ENCODE peak calls at places on chromosome 1, in four cellular contexts. One of them, this sample, is unnamed.

GRCh38 chr1:43968348-43968948 is 1.4 kb upstream of the DPH2 start:
- DNase-seq in K562: peak
- DNase-seq in H1: peak
- DNase-seq in HCT116: no peak
- DNase-seq in this sample: no peak

GRCh38 chr1:47555841-47556616 is 118.2 kb downstream of the FOXD2 start:
- DNase-seq in K562: no peak
- DNase-seq in H1: no peak
- DNase-seq in HCT116: no peak
- DNase-seq in this sample: no peak

GRCh38 chr1:190320952-190321351 is 156.7 kb downstream of the BRINP3 start:
- DNase-seq in K562: no peak
- DNase-seq in H1: no peak
- DNase-seq in HCT116: peak
- DNase-seq in this sample: peak

GRCh38 chr1:235818632-235819136 is 48.0 kb downstream of the LYST start:
- DNase-seq in K562: no peak
- DNase-seq in H1: no peak
- DNase-seq in HCT116: no peak
- DNase-seq in this sample: no peak

GRCh38 chr1:156157506-156157905 is 4.1 kb downstream of the SEMA4A start:
- DNase-seq in K562: no peak
- DNase-seq in H1: no peak
- DNase-seq in HCT116: no peak
- DNase-seq in this sample: no peak

GRCh38 chr1:16145988-16146887 is 9.6 kb downstream of the EPHA2 start:
- DNase-seq in K562: peak
- DNase-seq in H1: peak
- DNase-seq in HCT116: no peak
- DNase-seq in this sample: peak

GRCh38 chr1:239987103-239987745 is 104.5 kb upstream of the FMN2 start:
- DNase-seq in K562: peak
- DNase-seq in H1: no peak
- DNase-seq in HCT116: peak
- DNase-seq in this sample: no peak

GRCh38 chr1:158649052-158649451 is 37.5 kb downstream of the SPTA1 start:
- DNase-seq in K562: no peak
- DNase-seq in H1: no peak
- DNase-seq in HCT116: no peak
- DNase-seq in this sample: no peak

GRCh38 chr1:202249846-202250245 is 56.2 kb downstream of the LGR6 start:
- DNase-seq in K562: no peak
- DNase-seq in H1: no peak
- DNase-seq in HCT116: no peak
- DNase-seq in this sample: no peak

GRCh38 chr1:235757697-235758096 is 108.1 kb upstream of the GNG4 start:
- DNase-seq in K562: no peak
- DNase-seq in H1: no peak
- DNase-seq in HCT116: no peak
- DNase-seq in this sample: no peak

GRCh38 chr1:156676450-156676819 is 772 bp downstream of the NES start:
- DNase-seq in K562: no peak
- DNase-seq in H1: peak
- DNase-seq in HCT116: no peak
- DNase-seq in this sample: no peak

GRCh38 chr1:235142991-235143390 is 14.4 kb upstream of the TOMM20 start:
- DNase-seq in K562: no peak
- DNase-seq in H1: no peak
- DNase-seq in HCT116: no peak
- DNase-seq in this sample: no peak

GRCh38 chr1:173616859-173617258 is 14.0 kb upstream of the SLC9C2 start:
- DNase-seq in K562: no peak
- DNase-seq in H1: no peak
- DNase-seq in HCT116: no peak
- DNase-seq in this sample: no peak

GRCh38 chr1:8461341-8462110 is 143.6 kb downstream of the SLC45A1 start:
- DNase-seq in K562: no peak
- DNase-seq in H1: no peak
- DNase-seq in HCT116: no peak
- DNase-seq in this sample: no peak

GRCh38 chr1:24289937-24290595 is 29.1 kb upstream of the GRHL3 start:
- DNase-seq in K562: no peak
- DNase-seq in H1: no peak
- DNase-seq in HCT116: no peak
- DNase-seq in this sample: no peak

GRCh38 chr1:153465728-153466625 is 5.5 kb upstream of the S100A7 start:
- DNase-seq in K562: peak
- DNase-seq in H1: peak
- DNase-seq in HCT116: peak
- DNase-seq in this sample: peak

GRCh38 chr1:45802343-45803298 is 791 bp upstream of the MAST2 start:
- DNase-seq in K562: peak
- DNase-seq in H1: peak
- DNase-seq in HCT116: peak
- DNase-seq in this sample: peak

GRCh38 chr1:4485398-4485797 is 169.0 kb upstream of the AJAP1 start:
- DNase-seq in K562: no peak
- DNase-seq in H1: no peak
- DNase-seq in HCT116: no peak
- DNase-seq in this sample: peak

GRCh38 chr1:234001817-234002216 is 97.3 kb downstream of the SLC35F3 start:
- DNase-seq in K562: no peak
- DNase-seq in H1: no peak
- DNase-seq in HCT116: no peak
- DNase-seq in this sample: no peak

GRCh38 chr1:158115126-158115525 is 65.6 kb upstream of the CD1D start:
- DNase-seq in K562: no peak
- DNase-seq in H1: no peak
- DNase-seq in HCT116: no peak
- DNase-seq in this sample: no peak

GRCh38 chr1:84571150-84571535 is 3.1 kb downstream of the CTBS start:
- DNase-seq in K562: no peak
- DNase-seq in H1: no peak
- DNase-seq in HCT116: no peak
- DNase-seq in this sample: no peak

GRCh38 chr1:1291611-1292441 is 11.6 kb downstream of the SCNN1D start:
- DNase-seq in K562: peak
- DNase-seq in H1: peak
- DNase-seq in HCT116: no peak
- DNase-seq in this sample: no peak

GRCh38 chr1:93798301-93798700 is 80.7 kb downstream of the DNTTIP2 start:
- DNase-seq in K562: no peak
- DNase-seq in H1: no peak
- DNase-seq in HCT116: no peak
- DNase-seq in this sample: no peak

GRCh38 chr1:145708063-145708462 is 895 bp upstream of the PDZK1 start:
- DNase-seq in K562: no peak
- DNase-seq in H1: no peak
- DNase-seq in HCT116: no peak
- DNase-seq in this sample: no peak

GRCh38 chr1:20361401-20361800 is 70.7 kb downstream of the VWA5B1 start:
- DNase-seq in K562: no peak
- DNase-seq in H1: no peak
- DNase-seq in HCT116: no peak
- DNase-seq in this sample: no peak

GRCh38 chr1:5731110-5731423 is 261.2 kb downstream of the NPHP4 start:
- DNase-seq in K562: no peak
- DNase-seq in H1: no peak
- DNase-seq in HCT116: no peak
- DNase-seq in this sample: no peak

GRCh38 chr1:21052034-21052433 is 124.7 kb downstream of the EIF4G3 start:
- DNase-seq in K562: no peak
- DNase-seq in H1: no peak
- DNase-seq in HCT116: no peak
- DNase-seq in this sample: no peak

GRCh38 chr1:32393136-32393535 is 1.1 kb downstream of the BSDC1 start:
- DNase-seq in K562: no peak
- DNase-seq in H1: no peak
- DNase-seq in HCT116: no peak
- DNase-seq in this sample: no peak

GRCh38 chr1:171742577-171742922 is 685 bp upstream of the VAMP4 start:
- DNase-seq in K562: peak
- DNase-seq in H1: peak
- DNase-seq in HCT116: no peak
- DNase-seq in this sample: peak

GRCh38 chr1:39699419-39699818 is 8.2 kb upstream of the HPCAL4 start:
- DNase-seq in K562: no peak
- DNase-seq in H1: no peak
- DNase-seq in HCT116: no peak
- DNase-seq in this sample: no peak

DNA sequence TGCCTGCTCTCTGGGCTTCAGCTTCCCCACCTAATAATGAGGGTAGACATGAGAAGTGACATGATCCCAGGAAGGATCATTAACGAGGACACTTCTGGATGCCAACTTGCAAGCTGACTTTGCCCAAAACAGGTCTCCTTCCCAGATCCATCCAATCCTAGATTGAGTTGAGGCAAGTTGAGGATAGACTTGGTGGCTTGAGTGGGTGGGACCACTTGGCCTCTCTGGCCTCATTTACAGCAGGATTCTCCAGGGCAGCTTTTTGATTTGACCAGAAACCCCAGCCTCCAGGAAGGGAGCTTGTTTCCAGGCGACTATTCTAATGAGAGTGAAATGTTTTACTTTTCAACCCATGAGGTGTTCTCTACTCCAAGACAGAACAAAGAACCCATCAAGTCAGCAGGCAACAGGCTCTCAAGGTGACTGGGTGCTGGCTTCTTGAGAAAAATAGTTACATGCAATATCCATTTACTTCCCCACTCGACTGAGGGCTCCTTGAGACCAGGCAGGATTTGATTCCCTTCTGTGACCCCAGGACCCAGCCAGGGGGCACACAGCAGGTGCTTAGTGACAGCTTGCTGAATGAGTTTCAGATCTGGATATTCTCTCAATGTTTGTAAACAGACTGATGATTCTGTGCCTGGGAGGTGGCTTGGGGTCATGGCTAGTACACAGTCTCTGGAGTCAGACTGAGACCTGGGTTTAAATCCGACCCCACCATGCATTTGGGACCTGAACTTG is 128.2 kb downstream of the DMRTB1 start:
- DNase-seq in K562: no peak
- DNase-seq in H1: no peak
- DNase-seq in HCT116: no peak
- DNase-seq in this sample: no peak
- TF ChIP-seq ZNF274 in K562: no peak
- TF ChIP-seq ZNF274 in H1: no peak
- TF ChIP-seq ZNF274 in HCT116: no peak
- TF ChIP-seq ZNF274 in this sample: no peak

GRCh38 chr1:147417024-147417423 is 124.3 kb upstream of the BCL9 start:
- DNase-seq in K562: no peak
- DNase-seq in H1: no peak
- DNase-seq in HCT116: no peak
- DNase-seq in this sample: no peak
- TF ChIP-seq ZNF274 in K562: no peak
- TF ChIP-seq ZNF274 in H1: no peak
- TF ChIP-seq ZNF274 in HCT116: no peak
- TF ChIP-seq ZNF274 in this sample: no peak

DNA sequence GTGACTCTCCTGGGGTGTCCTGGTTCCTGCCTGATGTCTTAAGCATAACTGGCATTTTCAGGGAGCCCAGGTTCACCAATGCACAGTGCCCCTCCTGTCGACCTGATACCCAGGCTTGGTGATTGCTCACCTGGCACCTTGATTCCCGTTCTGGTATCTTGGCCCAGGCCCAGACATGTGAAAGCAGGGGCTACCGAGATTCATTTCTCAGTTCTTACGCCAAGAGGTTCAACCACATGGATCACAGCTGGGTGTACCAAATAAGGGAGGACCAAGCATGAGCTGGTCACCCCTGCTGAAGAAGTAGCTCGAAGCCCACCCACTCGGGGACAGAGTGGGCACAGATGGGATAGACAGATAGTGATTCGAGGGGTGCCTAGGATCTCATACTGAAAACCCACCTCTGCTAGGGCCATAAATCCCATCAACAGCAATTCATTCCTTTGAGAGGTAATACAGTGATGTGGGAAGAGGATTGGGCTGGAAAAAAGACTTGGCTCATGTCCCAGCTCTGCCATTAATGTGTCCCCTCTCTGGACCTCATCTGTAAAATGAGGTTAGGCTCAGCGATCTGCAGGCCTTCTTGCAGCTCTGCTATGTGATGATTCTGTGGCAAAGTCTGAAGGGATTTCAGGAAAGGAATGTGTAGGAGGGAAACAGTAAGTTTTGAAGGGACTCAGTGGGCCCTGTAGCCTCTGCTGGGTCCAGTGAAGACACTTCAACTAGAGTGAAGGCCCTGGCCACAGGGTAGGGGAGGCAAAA is 2.7 kb downstream of the EPHX1 start:
- DNase-seq in K562: no peak
- DNase-seq in H1: no peak
- DNase-seq in HCT116: no peak
- DNase-seq in this sample: no peak
- TF ChIP-seq ZNF274 in K562: no peak
- TF ChIP-seq ZNF274 in H1: no peak
- TF ChIP-seq ZNF274 in HCT116: no peak
- TF ChIP-seq ZNF274 in this sample: no peak

DNA sequence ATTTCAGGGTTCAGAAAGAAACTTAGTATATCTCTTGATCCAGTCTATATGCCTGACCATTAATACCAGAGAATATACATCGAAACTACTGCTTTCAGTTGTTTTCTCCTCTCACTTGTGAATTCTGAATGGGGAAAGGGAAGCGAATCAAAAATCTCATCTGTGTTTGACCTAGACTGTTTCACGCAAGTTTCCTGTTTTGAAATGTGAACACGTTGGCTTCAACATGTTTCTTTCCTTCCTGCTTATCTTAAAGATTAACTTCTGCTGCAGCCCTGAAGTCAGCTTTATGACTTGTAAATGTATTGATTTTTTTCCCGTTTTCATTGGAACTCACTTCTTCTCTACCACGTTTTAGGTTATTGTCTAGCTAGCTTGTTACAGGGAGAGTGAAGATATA is 49.9 kb downstream of the SNX27 start:
- DNase-seq in K562: no peak
- DNase-seq in H1: no peak
- DNase-seq in HCT116: no peak
- DNase-seq in this sample: no peak
- TF ChIP-seq ZNF274 in K562: no peak
- TF ChIP-seq ZNF274 in H1: no peak
- TF ChIP-seq ZNF274 in HCT116: no peak
- TF ChIP-seq ZNF274 in this sample: no peak

GRCh38 chr1:86499987-86500593 is 31.4 kb downstream of the CLCA1 start:
- DNase-seq in K562: peak
- DNase-seq in H1: no peak
- DNase-seq in HCT116: peak
- DNase-seq in this sample: no peak
- TF ChIP-seq ZNF274 in K562: no peak
- TF ChIP-seq ZNF274 in H1: no peak
- TF ChIP-seq ZNF274 in HCT116: no peak
- TF ChIP-seq ZNF274 in this sample: no peak

DNA sequence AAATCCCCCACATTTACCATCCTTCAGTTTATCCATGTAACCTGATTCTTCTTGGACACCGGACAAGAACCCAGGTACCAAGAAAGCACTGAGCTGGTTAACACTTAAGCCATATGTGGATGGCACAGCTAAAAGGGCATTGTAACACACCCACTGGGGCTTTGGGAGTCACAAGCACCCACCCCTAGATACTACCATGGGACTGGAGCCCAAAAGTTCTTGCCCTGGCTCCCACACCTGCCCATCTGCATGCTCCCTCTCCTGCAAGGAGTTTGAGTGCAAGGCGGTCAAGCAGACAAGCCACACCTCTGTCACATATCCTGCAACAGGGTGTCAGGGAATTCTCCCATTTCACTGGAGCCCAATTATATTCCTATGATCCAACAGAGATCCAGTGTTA is 270.1 kb downstream of the USH2A start:
- DNase-seq in K562: no peak
- DNase-seq in H1: no peak
- DNase-seq in HCT116: no peak
- DNase-seq in this sample: no peak
- TF ChIP-seq ZNF274 in K562: no peak
- TF ChIP-seq ZNF274 in H1: no peak
- TF ChIP-seq ZNF274 in HCT116: no peak
- TF ChIP-seq ZNF274 in this sample: no peak